ENCODE peak calls at places on chromosomes 7 and 10, in five cellular contexts. L, G, S, C and P are unnamed samples.
A peak's percentile ranks its signal among the peaks of the same experiment; 100 is the strongest.

GRCh38 chr7:106281127-106281526 is 3.7 kb downstream of the NAMPT start:
- DNase-seq in C (no peak), S (no peak), G (no peak), L (no peak), P (no peak)

GRCh38 chr7:82441916-82442478 is 1.6 kb downstream of the CACNA2D1 start:
- DNase-seq in S (no peak), L (no peak), C (peak; percentile 53), G (no peak), P (no peak)

GRCh38 chr10:1631282-1631681 is 106.0 kb downstream of the ADARB2 start:
- DNase-seq in G (no peak), L (no peak), S (no peak), C (no peak), P (no peak)

GRCh38 chr7:106101726-106102125 is 10.4 kb downstream of the SYPL1 start:
- DNase-seq in G (no peak), S (no peak), L (no peak), C (no peak), P (no peak)

GRCh38 chr10:6062101-6062771 is at the start of gene IL2RA:
- DNase-seq in L (peak; percentile 62), G (no peak), S (no peak), C (no peak), P (no peak)

GRCh38 chr10:11195017-11195586 is 177.4 kb downstream of the CELF2 start:
- DNase-seq in C (no peak), G (no peak), L (no peak), S (no peak), P (no peak)

GRCh38 chr10:95513008-95513589 is 48.1 kb downstream of the SORBS1 start:
- DNase-seq in L (no peak), C (no peak), G (peak; percentile 35), S (no peak), P (no peak)

GRCh38 chr10:75061709-75062108 is 49.7 kb upstream of the SAMD8 start:
- DNase-seq in L (no peak), C (no peak), S (no peak), G (no peak), P (no peak)

GRCh38 chr7:151438864-151439601 is 908 bp downstream of the CRYGN start:
- DNase-seq in L (peak; percentile 58), S (no peak), G (no peak), C (no peak), P (no peak)

GRCh38 chr7:133434246-133434865 is 181.5 kb downstream of the EXOC4 start:
- DNase-seq in C (peak; percentile 65), G (no peak), S (peak; percentile 43), L (no peak), P (no peak)

GRCh38 chr7:75872073-75872782 is 6.6 kb upstream of the RHBDD2 start:
- DNase-seq in C (peak; percentile 10), S (peak; percentile 52), L (no peak), G (no peak), P (no peak)

GRCh38 chr7:20157456-20157855 is 59.7 kb downstream of the MACC1 start:
- DNase-seq in G (no peak), C (no peak), S (no peak), L (no peak), P (no peak)

DNA sequence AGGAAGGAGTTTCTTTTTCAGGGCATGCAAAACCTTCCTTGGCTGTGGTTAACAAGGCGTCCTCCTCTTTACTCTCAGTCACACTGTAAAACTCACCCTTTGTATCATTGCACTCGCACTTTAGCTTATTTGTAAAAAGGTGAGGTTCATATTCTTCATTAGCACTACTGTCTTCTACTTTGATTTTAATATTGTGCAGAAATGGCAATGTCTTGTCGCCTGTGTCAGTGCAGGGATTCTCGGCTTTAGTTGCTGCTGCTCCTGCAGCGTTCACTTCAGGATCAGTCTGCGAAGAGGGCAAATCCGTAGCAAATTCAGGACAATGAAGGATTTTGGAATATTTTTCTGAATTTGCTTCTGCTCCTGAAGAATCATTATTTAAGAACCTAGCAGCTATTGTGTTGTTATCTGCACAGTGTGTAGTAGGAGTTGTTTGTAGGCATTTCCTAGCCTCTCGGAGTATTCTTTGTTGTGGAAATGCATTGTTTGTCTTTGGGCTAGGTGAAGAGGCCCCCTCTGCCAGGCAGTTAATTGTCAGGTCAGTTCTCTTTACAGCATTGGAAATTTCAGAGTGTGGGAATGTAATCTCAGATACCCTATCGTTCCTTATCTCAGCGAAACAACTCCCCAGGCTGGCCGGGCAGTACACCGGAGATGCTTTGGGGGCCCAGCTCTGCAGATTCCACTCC is 9.8 kb downstream of the SKIDA1 start:
- DNase-seq in G (no peak), C (no peak), L (no peak), S (no peak), P (no peak)
- TF ChIP-seq POLR2AphosphoS5 in G (no peak), C (no peak), L (no peak), S (no peak), P (no peak)

DNA sequence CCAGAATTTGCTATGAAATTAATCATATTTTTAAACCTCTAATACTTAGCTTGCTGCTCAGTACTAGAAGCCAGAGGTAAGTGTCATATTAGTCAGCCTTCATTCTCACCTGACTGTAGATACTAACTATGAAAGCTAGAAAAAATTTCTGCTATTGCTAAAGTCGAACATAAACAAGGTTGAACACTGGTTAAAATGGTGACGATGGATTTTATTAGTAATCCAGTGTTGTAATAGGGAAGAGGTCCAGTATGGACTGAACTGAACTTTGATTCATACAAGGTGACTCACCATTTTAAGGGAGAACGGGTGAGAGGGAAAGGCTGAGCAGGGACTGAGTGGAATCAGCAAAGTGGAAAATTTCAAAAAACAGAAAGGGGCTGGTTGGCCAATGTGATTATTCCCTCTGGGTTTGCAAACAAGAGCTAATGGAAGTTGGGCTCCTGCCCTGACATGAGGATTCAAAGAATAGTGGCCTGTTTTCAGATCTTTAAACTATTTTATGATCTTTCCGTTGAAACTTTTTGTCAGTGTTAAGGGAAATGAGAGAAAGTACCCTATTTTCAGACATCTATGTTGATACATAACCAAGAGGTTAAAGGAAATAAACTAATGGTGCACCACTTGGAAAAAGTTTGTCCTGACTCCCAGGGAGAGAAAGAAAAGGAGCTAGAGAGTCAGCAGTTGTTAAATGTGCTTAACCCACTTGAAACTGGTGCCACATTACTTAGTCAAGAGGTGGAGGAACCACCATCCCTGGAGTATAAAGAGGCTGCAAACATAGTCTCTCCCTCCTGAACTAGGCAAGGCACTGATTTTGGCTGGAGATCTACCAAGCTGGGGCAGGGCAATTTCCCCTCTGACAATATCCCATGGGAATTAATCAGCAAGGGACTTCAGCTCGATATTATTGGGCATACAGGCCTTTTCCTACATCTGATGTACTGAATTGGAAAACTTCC is 15.3 kb upstream of the AKR1C1 start:
- DNase-seq in S (no peak), G (peak; percentile 5), C (peak; percentile 45), L (peak; percentile 66), P (no peak)
- TF ChIP-seq POLR2AphosphoS5 in S (no peak), G (peak; percentile 41), C (no peak), L (peak; percentile 86), P (no peak)

DNA sequence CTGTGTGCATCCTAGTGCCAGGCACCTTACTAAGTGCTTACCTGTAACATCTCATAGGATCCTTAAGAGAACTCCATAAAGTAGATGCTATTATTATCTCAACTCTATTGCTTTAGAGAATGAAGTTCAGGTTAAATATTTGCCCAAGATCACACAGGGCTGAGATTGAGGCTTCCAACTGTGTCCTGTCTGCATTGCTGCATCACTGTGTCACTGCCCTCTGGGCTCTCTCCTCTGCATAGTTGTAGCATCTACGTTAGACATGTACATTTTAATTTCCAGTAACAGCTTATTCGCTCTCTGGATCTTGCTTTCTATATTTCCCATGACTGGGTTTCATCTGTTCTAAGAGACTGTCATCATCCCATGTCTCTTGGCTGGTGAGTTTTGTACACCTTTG is 63.6 kb upstream of the FZD8 start:
- DNase-seq in C (no peak), G (no peak), S (no peak), L (no peak), P (no peak)
- TF ChIP-seq POLR2AphosphoS5 in C (no peak), G (no peak), S (no peak), L (no peak), P (no peak)

DNA sequence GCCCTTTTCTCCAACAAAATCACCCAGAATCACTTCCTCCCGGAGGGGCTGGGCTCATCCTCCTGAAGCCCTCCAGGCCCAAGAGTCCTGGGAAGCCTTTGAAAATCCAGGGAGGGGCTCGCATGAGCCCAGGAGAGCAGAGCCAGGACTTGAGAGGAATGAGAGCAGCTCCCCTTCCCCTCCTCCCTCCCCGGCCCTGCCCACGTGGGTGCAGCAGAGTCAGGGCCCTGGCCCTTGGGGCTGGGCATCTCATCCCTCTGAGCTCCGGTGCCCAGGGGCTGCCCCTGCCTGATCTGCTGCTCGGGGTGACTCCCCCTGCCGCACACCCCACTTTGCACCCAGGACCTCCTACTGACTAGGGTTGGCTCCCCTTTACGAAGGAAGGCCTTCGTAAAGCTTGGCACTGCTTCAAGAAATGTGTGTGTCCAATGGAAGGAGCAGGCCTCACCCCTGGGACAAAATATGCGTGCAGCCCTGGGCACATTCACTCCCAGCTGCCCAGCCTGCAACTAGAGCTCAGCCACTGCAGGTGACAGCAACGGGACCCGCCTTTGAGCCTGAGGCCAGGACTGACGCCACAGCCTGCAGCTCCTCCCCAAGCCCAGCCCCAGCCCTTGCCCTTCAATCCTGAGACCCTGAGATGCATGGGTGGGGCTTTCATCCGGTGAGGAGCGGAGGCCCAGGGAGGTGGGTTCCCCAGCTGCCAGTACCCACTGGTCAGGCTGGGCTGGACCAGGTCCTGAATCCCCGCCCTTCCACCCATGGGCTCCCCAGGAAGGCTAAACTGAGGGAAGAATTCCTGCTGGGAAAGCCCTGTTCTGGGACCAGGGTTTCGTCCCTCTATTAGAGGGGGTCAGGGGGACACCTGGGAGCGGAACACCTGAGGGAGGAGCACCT is 21.8 kb downstream of the PWWP2B start:
- DNase-seq in C (no peak), L (no peak), S (peak; percentile 17), G (peak; percentile 74), P (no peak)
- TF ChIP-seq POLR2AphosphoS5 in C (no peak), L (no peak), S (no peak), G (peak; percentile 62), P (no peak)

DNA sequence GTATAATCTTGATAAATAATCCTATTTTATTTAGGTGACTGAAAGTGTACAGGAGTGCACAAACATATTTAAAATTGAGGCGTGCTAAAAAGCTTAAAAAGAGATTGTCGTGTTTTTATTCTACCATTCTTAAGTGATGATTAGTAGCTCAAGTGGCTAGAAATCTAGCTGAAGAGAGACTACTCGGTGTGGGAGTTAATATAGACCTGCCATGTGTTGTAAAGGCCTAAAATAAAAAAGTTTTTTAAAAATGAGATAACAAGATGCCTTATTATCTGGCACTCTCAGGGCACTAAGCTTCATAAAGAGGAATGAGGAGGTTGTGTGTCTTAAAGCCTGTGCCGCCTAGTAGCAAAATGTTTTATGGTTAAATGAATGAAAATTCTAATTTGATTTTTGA is 1.7 kb downstream of the CAPZA2 start:
- DNase-seq in C (peak; percentile 31), G (no peak), S (peak; percentile 34), L (no peak), P (no peak)
- TF ChIP-seq POLR2AphosphoS5 in C (no peak), G (no peak), S (no peak), L (no peak), P (no peak)

DNA sequence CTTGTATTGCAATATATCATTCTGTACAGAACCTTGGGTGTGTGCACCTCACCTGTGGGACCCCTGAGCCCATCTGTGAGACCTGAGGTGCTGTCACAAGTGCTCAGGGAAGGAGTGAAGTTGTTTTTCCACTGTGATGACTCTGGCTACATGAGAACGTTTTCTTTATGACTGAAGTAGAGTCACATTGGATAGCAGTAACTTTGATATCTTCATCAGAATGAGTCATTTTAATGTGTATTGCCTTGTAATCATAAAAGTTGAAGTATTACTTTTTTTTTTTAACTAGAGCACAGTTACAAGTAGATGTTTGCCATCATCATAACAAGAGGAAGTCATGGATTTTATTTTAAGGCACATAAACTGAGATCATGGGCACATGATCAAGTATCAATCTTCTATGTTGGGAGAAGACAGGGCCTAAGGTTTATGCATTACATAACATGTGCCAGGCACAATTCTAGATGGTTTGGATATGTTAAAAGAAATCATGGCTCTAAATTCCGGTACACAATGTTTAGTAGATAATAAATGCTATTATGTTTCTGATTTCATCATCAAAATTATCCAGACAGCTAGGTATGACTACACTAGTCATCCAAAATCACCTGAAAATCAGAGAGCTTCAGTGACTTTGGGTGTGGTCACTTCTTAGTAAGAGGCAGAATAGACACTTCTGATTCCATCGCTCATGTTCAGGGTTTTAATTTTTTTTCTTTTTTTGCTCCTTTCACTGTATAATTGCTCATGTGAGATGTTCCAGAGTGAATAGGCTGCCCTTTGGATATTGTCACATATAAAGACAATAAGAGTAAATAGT is 82.7 kb upstream of the KLF6 start:
- DNase-seq in S (no peak), C (peak; percentile 31), L (no peak), G (no peak), P (no peak)
- TF ChIP-seq POLR2AphosphoS5 in S (no peak), C (no peak), L (no peak), G (no peak), P (no peak)